ENCODE peak calls at places on chromosome 11, in nine cellular contexts. One of them, this sample, is unnamed. For H3K36me3, the result is how much of the 10 kb centered on the place peaks cover.

GRCh38 chr11:97201743-97202612 is 812.2 kb downstream of the JRKL start:
- ATAC-seq in Panc1: no peak
- ATAC-seq in heart right ventricle: peak
- ATAC-seq in body of pancreas: no peak
- ATAC-seq in HCT116: no peak
- ATAC-seq in upper lobe of right lung: no peak
- ATAC-seq in CD8-positive, alpha-beta T cell: no peak
- ATAC-seq in lower lobe of right lung: peak
- ATAC-seq in GM12878: no peak
- ATAC-seq in this sample: no peak

GRCh38 chr11:120794748-120795147 is 229.2 kb upstream of the TBCEL start:
- ATAC-seq in Panc1: peak
- ATAC-seq in heart right ventricle: no peak
- ATAC-seq in body of pancreas: no peak
- ATAC-seq in HCT116: no peak
- ATAC-seq in upper lobe of right lung: no peak
- ATAC-seq in CD8-positive, alpha-beta T cell: no peak
- ATAC-seq in lower lobe of right lung: no peak
- ATAC-seq in GM12878: no peak
- ATAC-seq in this sample: no peak

GRCh38 chr11:45754746-45755145 is 50.2 kb upstream of the SLC35C1 start:
- ATAC-seq in Panc1: peak
- ATAC-seq in heart right ventricle: peak
- ATAC-seq in body of pancreas: no peak
- ATAC-seq in HCT116: no peak
- ATAC-seq in upper lobe of right lung: no peak
- ATAC-seq in CD8-positive, alpha-beta T cell: no peak
- ATAC-seq in lower lobe of right lung: no peak
- ATAC-seq in GM12878: no peak
- ATAC-seq in this sample: no peak

GRCh38 chr11:19890308-19890707 is 177.7 kb downstream of the NAV2 start:
- ATAC-seq in Panc1: no peak
- ATAC-seq in heart right ventricle: peak
- ATAC-seq in body of pancreas: peak
- ATAC-seq in HCT116: peak
- ATAC-seq in upper lobe of right lung: peak
- ATAC-seq in CD8-positive, alpha-beta T cell: no peak
- ATAC-seq in lower lobe of right lung: peak
- ATAC-seq in GM12878: no peak
- ATAC-seq in this sample: no peak

GRCh38 chr11:120991830-120992686 is 31.8 kb upstream of the TBCEL start:
- ATAC-seq in Panc1: no peak
- ATAC-seq in heart right ventricle: no peak
- ATAC-seq in body of pancreas: no peak
- ATAC-seq in HCT116: no peak
- ATAC-seq in upper lobe of right lung: peak
- ATAC-seq in CD8-positive, alpha-beta T cell: no peak
- ATAC-seq in lower lobe of right lung: peak
- ATAC-seq in GM12878: no peak
- ATAC-seq in this sample: no peak

GRCh38 chr11:2399488-2400068 is 972 bp upstream of the TSSC4 start:
- ATAC-seq in Panc1: peak
- ATAC-seq in heart right ventricle: peak
- ATAC-seq in body of pancreas: peak
- ATAC-seq in HCT116: peak
- ATAC-seq in upper lobe of right lung: no peak
- ATAC-seq in CD8-positive, alpha-beta T cell: peak
- ATAC-seq in lower lobe of right lung: peak
- ATAC-seq in GM12878: peak
- ATAC-seq in this sample: peak

GRCh38 chr11:68437927-68438657 is 22.5 kb upstream of the PPP6R3 start:
- ATAC-seq in Panc1: no peak
- ATAC-seq in heart right ventricle: no peak
- ATAC-seq in body of pancreas: no peak
- ATAC-seq in HCT116: no peak
- ATAC-seq in upper lobe of right lung: no peak
- ATAC-seq in CD8-positive, alpha-beta T cell: no peak
- ATAC-seq in lower lobe of right lung: peak
- ATAC-seq in GM12878: no peak
- ATAC-seq in this sample: no peak

GRCh38 chr11:69238562-69239319 is 55.2 kb upstream of the MYEOV start:
- ATAC-seq in Panc1: no peak
- ATAC-seq in heart right ventricle: no peak
- ATAC-seq in body of pancreas: no peak
- ATAC-seq in HCT116: no peak
- ATAC-seq in upper lobe of right lung: no peak
- ATAC-seq in CD8-positive, alpha-beta T cell: no peak
- ATAC-seq in lower lobe of right lung: no peak
- ATAC-seq in GM12878: peak
- ATAC-seq in this sample: no peak

GRCh38 chr11:78444726-78445125 is 27.1 kb upstream of the GAB2 start:
- ATAC-seq in Panc1: no peak
- ATAC-seq in heart right ventricle: no peak
- ATAC-seq in body of pancreas: no peak
- ATAC-seq in HCT116: no peak
- ATAC-seq in upper lobe of right lung: no peak
- ATAC-seq in CD8-positive, alpha-beta T cell: no peak
- ATAC-seq in lower lobe of right lung: no peak
- ATAC-seq in GM12878: no peak
- ATAC-seq in this sample: no peak

DNA sequence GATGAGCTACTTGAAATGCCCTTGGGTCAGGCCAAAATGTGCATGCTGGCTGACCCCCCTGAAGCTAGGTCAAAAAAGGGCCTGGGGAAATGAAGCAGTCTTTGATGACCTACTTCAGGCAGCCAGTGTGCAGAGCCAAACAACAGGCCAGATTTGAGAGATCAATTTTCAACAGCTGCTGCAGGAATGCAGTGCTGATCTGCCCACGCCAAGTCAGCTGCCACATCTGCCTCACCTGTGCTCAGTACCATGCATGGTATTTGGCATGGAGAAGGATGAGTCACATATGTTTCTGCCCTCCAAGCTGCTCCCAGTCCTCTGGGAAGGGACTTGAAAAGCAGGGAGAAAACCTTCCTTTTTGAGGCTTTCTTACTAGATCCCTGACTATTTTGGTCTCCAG is 35.8 kb downstream of the MTNR1B start:
- ATAC-seq in Panc1: no peak
- ATAC-seq in heart right ventricle: no peak
- ATAC-seq in body of pancreas: no peak
- ATAC-seq in HCT116: no peak
- ATAC-seq in upper lobe of right lung: no peak
- ATAC-seq in CD8-positive, alpha-beta T cell: no peak
- ATAC-seq in lower lobe of right lung: no peak
- ATAC-seq in GM12878: no peak
- ATAC-seq in this sample: no peak
- H3K36me3 ChIP-seq in Panc1: under half
- H3K36me3 ChIP-seq in heart right ventricle: under half
- H3K36me3 ChIP-seq in body of pancreas: under half
- H3K36me3 ChIP-seq in HCT116: under half
- H3K36me3 ChIP-seq in upper lobe of right lung: under half
- H3K36me3 ChIP-seq in CD8-positive, alpha-beta T cell: under half
- H3K36me3 ChIP-seq in lower lobe of right lung: under half
- H3K36me3 ChIP-seq in GM12878: under half
- H3K36me3 ChIP-seq in this sample: under half

GRCh38 chr11:111466615-111467014 is 45.6 kb downstream of the BTG4 start:
- ATAC-seq in Panc1: no peak
- ATAC-seq in heart right ventricle: no peak
- ATAC-seq in body of pancreas: no peak
- ATAC-seq in HCT116: no peak
- ATAC-seq in upper lobe of right lung: no peak
- ATAC-seq in CD8-positive, alpha-beta T cell: no peak
- ATAC-seq in lower lobe of right lung: no peak
- ATAC-seq in GM12878: no peak
- ATAC-seq in this sample: no peak
- H3K27ac ChIP-seq in Panc1: no peak
- H3K27ac ChIP-seq in heart right ventricle: no peak
- H3K27ac ChIP-seq in body of pancreas: no peak
- H3K27ac ChIP-seq in HCT116: no peak
- H3K27ac ChIP-seq in upper lobe of right lung: no peak
- H3K27ac ChIP-seq in CD8-positive, alpha-beta T cell: no peak
- H3K27ac ChIP-seq in lower lobe of right lung: no peak
- H3K27ac ChIP-seq in GM12878: no peak
- H3K27ac ChIP-seq in this sample: no peak

GRCh38 chr11:104799251-104799650 is 99.0 kb downstream of the CASP12 start:
- ATAC-seq in Panc1: no peak
- ATAC-seq in heart right ventricle: no peak
- ATAC-seq in body of pancreas: no peak
- ATAC-seq in HCT116: no peak
- ATAC-seq in upper lobe of right lung: no peak
- ATAC-seq in CD8-positive, alpha-beta T cell: peak
- ATAC-seq in lower lobe of right lung: no peak
- ATAC-seq in GM12878: peak
- ATAC-seq in this sample: no peak

GRCh38 chr11:104792861-104793260 is 105.4 kb downstream of the CASP12 start:
- ATAC-seq in Panc1: no peak
- ATAC-seq in heart right ventricle: no peak
- ATAC-seq in body of pancreas: no peak
- ATAC-seq in HCT116: no peak
- ATAC-seq in upper lobe of right lung: no peak
- ATAC-seq in CD8-positive, alpha-beta T cell: no peak
- ATAC-seq in lower lobe of right lung: no peak
- ATAC-seq in GM12878: no peak
- ATAC-seq in this sample: no peak

GRCh38 chr11:104795511-104796213 is 102.6 kb downstream of the CASP12 start:
- ATAC-seq in Panc1: no peak
- ATAC-seq in heart right ventricle: no peak
- ATAC-seq in body of pancreas: no peak
- ATAC-seq in HCT116: no peak
- ATAC-seq in upper lobe of right lung: no peak
- ATAC-seq in CD8-positive, alpha-beta T cell: no peak
- ATAC-seq in lower lobe of right lung: no peak
- ATAC-seq in GM12878: no peak
- ATAC-seq in this sample: no peak

GRCh38 chr11:104803770-104804169 is 94.5 kb downstream of the CASP12 start:
- ATAC-seq in Panc1: no peak
- ATAC-seq in heart right ventricle: no peak
- ATAC-seq in body of pancreas: no peak
- ATAC-seq in HCT116: no peak
- ATAC-seq in upper lobe of right lung: no peak
- ATAC-seq in CD8-positive, alpha-beta T cell: no peak
- ATAC-seq in lower lobe of right lung: no peak
- ATAC-seq in GM12878: no peak
- ATAC-seq in this sample: no peak

DNA sequence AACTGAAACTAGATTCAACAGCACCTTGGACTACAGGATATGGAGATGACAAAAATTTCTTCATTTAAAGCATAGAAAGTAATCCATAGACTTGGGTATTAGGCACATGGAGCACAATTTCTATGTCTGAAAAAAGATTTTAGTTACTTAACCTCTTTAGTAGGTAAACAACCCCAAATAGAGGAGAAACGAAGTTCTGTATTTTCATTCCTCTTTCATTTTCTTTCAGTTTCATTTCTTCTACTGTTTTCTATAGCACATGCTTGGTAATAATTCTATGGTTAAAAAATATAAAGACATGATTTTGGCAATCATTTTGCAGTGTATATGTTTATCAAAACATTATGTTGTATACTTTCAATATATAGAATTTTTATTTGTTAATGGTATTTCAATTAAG is 99.5 kb downstream of the CASP12 start:
- ATAC-seq in Panc1: no peak
- ATAC-seq in heart right ventricle: no peak
- ATAC-seq in body of pancreas: no peak
- ATAC-seq in HCT116: no peak
- ATAC-seq in upper lobe of right lung: no peak
- ATAC-seq in CD8-positive, alpha-beta T cell: peak
- ATAC-seq in lower lobe of right lung: no peak
- ATAC-seq in GM12878: peak
- ATAC-seq in this sample: no peak
- H3K4me3 ChIP-seq in Panc1: no peak
- H3K4me3 ChIP-seq in heart right ventricle: peak
- H3K4me3 ChIP-seq in body of pancreas: no peak
- H3K4me3 ChIP-seq in HCT116: no peak
- H3K4me3 ChIP-seq in upper lobe of right lung: peak
- H3K4me3 ChIP-seq in CD8-positive, alpha-beta T cell: peak
- H3K4me3 ChIP-seq in lower lobe of right lung: peak
- H3K4me3 ChIP-seq in GM12878: peak
- H3K4me3 ChIP-seq in this sample: no peak

GRCh38 chr11:35211952-35212351 is 73.0 kb downstream of the CD44 start:
- ATAC-seq in Panc1: no peak
- ATAC-seq in heart right ventricle: peak
- ATAC-seq in body of pancreas: no peak
- ATAC-seq in HCT116: no peak
- ATAC-seq in upper lobe of right lung: peak
- ATAC-seq in CD8-positive, alpha-beta T cell: no peak
- ATAC-seq in lower lobe of right lung: peak
- ATAC-seq in GM12878: no peak
- ATAC-seq in this sample: peak

GRCh38 chr11:35206616-35207015 is 67.6 kb downstream of the CD44 start:
- ATAC-seq in Panc1: no peak
- ATAC-seq in heart right ventricle: no peak
- ATAC-seq in body of pancreas: no peak
- ATAC-seq in HCT116: no peak
- ATAC-seq in upper lobe of right lung: no peak
- ATAC-seq in CD8-positive, alpha-beta T cell: no peak
- ATAC-seq in lower lobe of right lung: no peak
- ATAC-seq in GM12878: no peak
- ATAC-seq in this sample: no peak

GRCh38 chr11:35207471-35208403 is 68.8 kb downstream of the CD44 start:
- ATAC-seq in Panc1: peak
- ATAC-seq in heart right ventricle: no peak
- ATAC-seq in body of pancreas: no peak
- ATAC-seq in HCT116: no peak
- ATAC-seq in upper lobe of right lung: no peak
- ATAC-seq in CD8-positive, alpha-beta T cell: no peak
- ATAC-seq in lower lobe of right lung: no peak
- ATAC-seq in GM12878: no peak
- ATAC-seq in this sample: no peak

GRCh38 chr11:35210886-35211546 is 72.0 kb downstream of the CD44 start:
- ATAC-seq in Panc1: peak
- ATAC-seq in heart right ventricle: no peak
- ATAC-seq in body of pancreas: no peak
- ATAC-seq in HCT116: no peak
- ATAC-seq in upper lobe of right lung: peak
- ATAC-seq in CD8-positive, alpha-beta T cell: no peak
- ATAC-seq in lower lobe of right lung: no peak
- ATAC-seq in GM12878: no peak
- ATAC-seq in this sample: no peak

GRCh38 chr11:35208795-35209194 is 69.8 kb downstream of the CD44 start:
- ATAC-seq in Panc1: no peak
- ATAC-seq in heart right ventricle: no peak
- ATAC-seq in body of pancreas: no peak
- ATAC-seq in HCT116: no peak
- ATAC-seq in upper lobe of right lung: no peak
- ATAC-seq in CD8-positive, alpha-beta T cell: no peak
- ATAC-seq in lower lobe of right lung: no peak
- ATAC-seq in GM12878: no peak
- ATAC-seq in this sample: no peak
- H3K36me3 ChIP-seq in Panc1: under half
- H3K36me3 ChIP-seq in heart right ventricle: under half
- H3K36me3 ChIP-seq in body of pancreas: under half
- H3K36me3 ChIP-seq in HCT116: under half
- H3K36me3 ChIP-seq in upper lobe of right lung: under half
- H3K36me3 ChIP-seq in CD8-positive, alpha-beta T cell: half or more
- H3K36me3 ChIP-seq in lower lobe of right lung: half or more
- H3K36me3 ChIP-seq in GM12878: under half
- H3K36me3 ChIP-seq in this sample: half or more

GRCh38 chr11:70421123-70421522 is 22.8 kb downstream of the CTTN start:
- ATAC-seq in Panc1: no peak
- ATAC-seq in heart right ventricle: no peak
- ATAC-seq in body of pancreas: no peak
- ATAC-seq in HCT116: no peak
- ATAC-seq in upper lobe of right lung: no peak
- ATAC-seq in CD8-positive, alpha-beta T cell: no peak
- ATAC-seq in lower lobe of right lung: no peak
- ATAC-seq in GM12878: no peak
- ATAC-seq in this sample: no peak
- H3K27ac ChIP-seq in Panc1: no peak
- H3K27ac ChIP-seq in heart right ventricle: no peak
- H3K27ac ChIP-seq in body of pancreas: no peak
- H3K27ac ChIP-seq in HCT116: no peak
- H3K27ac ChIP-seq in upper lobe of right lung: no peak
- H3K27ac ChIP-seq in CD8-positive, alpha-beta T cell: no peak
- H3K27ac ChIP-seq in lower lobe of right lung: no peak
- H3K27ac ChIP-seq in GM12878: no peak
- H3K27ac ChIP-seq in this sample: no peak